ENCODE peak calls at places on chromosomes 6 and 20, in four cellular contexts. L is kidney epithelial cell, G is neural progenitor cell, V is foreskin fibroblast. E is an unnamed sample.

GRCh38 chr6:99334526-99335127 is 14.8 kb downstream of the FAXC start:
- DNase-seq in L (peak; percentile 25), V (peak; percentile 71), G (peak; percentile 66), E (peak; percentile 40)

GRCh38 chr6:27608916-27609883 is 136.3 kb upstream of the ZNF184 start:
- DNase-seq in V (peak; percentile 81), L (no peak), G (peak; percentile 78), E (no peak)

GRCh38 chr20:46584508-46584907 is 34.1 kb upstream of the OCSTAMP start:
- DNase-seq in V (no peak), G (no peak), L (no peak), E (no peak)

GRCh38 chr6:154638369-154638768 is 94.8 kb upstream of the SCAF8 start:
- DNase-seq in V (peak; percentile 40), L (peak; percentile 14), G (no peak), E (no peak)

GRCh38 chr20:45017859-45018258 is 51.5 kb downstream of the STK4 start:
- DNase-seq in L (no peak), V (no peak), G (no peak), E (no peak)

GRCh38 chr6:167898673-167899311 is 72.1 kb downstream of the AFDN start:
- DNase-seq in L (no peak), V (peak; percentile 52), G (peak; percentile 24), E (no peak)

GRCh38 chr20:62907377-62908317 is 18.7 kb downstream of the DIDO1 start:
- DNase-seq in V (peak; percentile 35), G (peak; percentile 63), L (no peak), E (no peak)

GRCh38 chr20:25038591-25039015 is 19.3 kb downstream of the ACSS1 start:
- DNase-seq in G (no peak), V (no peak), L (no peak), E (no peak)

GRCh38 chr6:90382760-90383159 is 86.1 kb upstream of the BACH2 start:
- DNase-seq in G (no peak), L (no peak), V (no peak), E (no peak)

GRCh38 chr20:44642203-44643153 is 9.0 kb downstream of the ADA start:
- DNase-seq in G (peak; percentile 29), V (peak; percentile 89), L (peak; percentile 70), E (peak; percentile 77)

GRCh38 chr6:151414641-151415260 is 23.4 kb upstream of the ZBTB2 start:
- DNase-seq in V (no peak), L (no peak), G (no peak), E (no peak)

GRCh38 chr6:155247618-155248017 is 16.2 kb upstream of the CLDN20 start:
- DNase-seq in G (no peak), L (no peak), V (peak; percentile 79), E (no peak)

GRCh38 chr20:22098451-22098850 is 393.0 kb downstream of the PAX1 start:
- DNase-seq in V (no peak), L (no peak), G (no peak), E (no peak)

GRCh38 chr6:56984374-56984773 is 29.5 kb downstream of the BEND6 start:
- DNase-seq in V (peak; percentile 12), G (no peak), L (no peak), E (no peak)

GRCh38 chr20:47021850-47022249 is 127.2 kb downstream of the EYA2 start:
- DNase-seq in V (no peak), G (no peak), L (no peak), E (no peak)

GRCh38 chr6:165676435-165677068 is 13.5 kb upstream of the PDE10A start:
- DNase-seq in V (no peak), L (no peak), G (no peak), E (no peak)

GRCh38 chr6:55046869-55047422 is 127.4 kb upstream of the HCRTR2 start:
- DNase-seq in L (no peak), V (no peak), G (no peak), E (no peak)

GRCh38 chr6:52664991-52665686 is 5.8 kb upstream of the TMEM14A start:
- DNase-seq in V (peak; percentile 51), L (no peak), G (no peak), E (no peak)

GRCh38 chr6:86010915-86011786 is 368.5 kb upstream of the SYNCRIP start:
- DNase-seq in G (no peak), V (no peak), L (no peak), E (no peak)

GRCh38 chr20:3857405-3857804 is 10.8 kb downstream of the MAVS start:
- DNase-seq in L (no peak), G (no peak), V (no peak), E (no peak)

GRCh38 chr6:37940074-37940847 is 120.7 kb downstream of the ZFAND3 start:
- DNase-seq in V (peak; percentile 56), G (no peak), L (no peak), E (peak; percentile 35)

GRCh38 chr6:46933751-46934150 is 12.0 kb upstream of the ADGRF5 start:
- DNase-seq in L (no peak), V (no peak), G (no peak), E (no peak)

GRCh38 chr6:8139451-8139850 is 37.1 kb upstream of the EEF1E1 start:
- DNase-seq in V (no peak), L (no peak), G (no peak), E (no peak)

GRCh38 chr6:158706369-158706982 is 56.6 kb downstream of the SYTL3 start:
- DNase-seq in L (no peak), V (peak; percentile 76), G (peak; percentile 46), E (no peak)

GRCh38 chr6:16596890-16597331 is 164.3 kb downstream of the ATXN1 start:
- DNase-seq in V (no peak), L (no peak), G (no peak), E (no peak)

GRCh38 chr6:100349366-100349765 is 115.4 kb downstream of the SIM1 start:
- DNase-seq in G (peak; percentile 53), L (no peak), V (no peak), E (no peak)

GRCh38 chr6:151044465-151045441 is 179.3 kb downstream of the MTHFD1L start:
- DNase-seq in V (peak; percentile 35), L (peak; percentile 96), G (peak; percentile 52), E (no peak)

GRCh38 chr6:63333440-63333839 is 13.7 kb upstream of the LGSN start:
- DNase-seq in V (no peak), L (no peak), G (no peak), E (no peak)

GRCh38 chr20:43926691-43927090 is 12.0 kb downstream of the TOX2 start:
- DNase-seq in G (no peak), L (no peak), V (no peak), E (no peak)

GRCh38 chr6:11706186-11706585 is 72.4 kb downstream of the ADTRP start:
- DNase-seq in V (no peak), G (no peak), L (no peak), E (no peak)

GRCh38 chr6:4553387-4553786 is 222.8 kb upstream of the CDYL start:
- DNase-seq in V (no peak), L (no peak), G (no peak), E (no peak)

GRCh38 chr20:63280929-63281545 is 8.4 kb downstream of the ARFGAP1 start:
- DNase-seq in V (peak; percentile 42), L (no peak), G (peak; percentile 63), E (no peak)

GRCh38 chr6:16105874-16106273 is 23.0 kb upstream of the MYLIP start:
- DNase-seq in L (no peak), V (peak; percentile 16), G (no peak), E (no peak)

GRCh38 chr6:163866192-163866591 is 451.7 kb downstream of the QKI start:
- DNase-seq in G (no peak), V (no peak), L (no peak), E (no peak)
- TF ChIP-seq CTCF in G (no peak), V (no peak), L (no peak), E (no peak)

DNA sequence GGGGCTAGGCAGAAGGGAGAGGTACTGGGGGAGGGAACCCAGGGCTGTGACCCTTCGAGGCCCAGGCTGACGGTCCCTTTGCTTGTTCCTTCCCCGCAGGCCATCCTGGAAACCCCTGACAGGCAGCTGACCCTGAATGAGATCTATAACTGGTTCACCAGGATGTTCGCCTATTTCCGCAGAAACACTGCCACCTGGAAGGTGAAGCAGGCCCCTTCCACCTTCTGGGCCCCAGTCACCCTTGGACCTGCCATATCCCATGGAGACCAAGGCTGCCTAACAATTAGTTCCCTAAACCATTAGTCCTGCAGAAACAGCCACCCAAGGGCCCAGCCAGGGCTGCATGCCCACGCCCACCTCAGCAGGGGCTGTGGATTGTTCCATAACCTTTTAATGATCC is 44.9 kb downstream of the FOXP4 start:
- DNase-seq in L (no peak), V (no peak), G (no peak), E (no peak)
- TF ChIP-seq CTCF in L (no peak), V (no peak), G (no peak), E (no peak)

GRCh38 chr6:18264338-18265098 is at the start of gene DEK:
- DNase-seq in V (peak; percentile 92), G (peak; percentile 95), L (no peak), E (peak; percentile 47)
- TF ChIP-seq CTCF in V (peak; percentile 33), G (peak; percentile 48), L (peak; percentile 47), E (peak; percentile 19)

GRCh38 chr20:23363257-23363649 is 1.3 kb downstream of the GZF1 start:
- DNase-seq in G (no peak), V (no peak), L (no peak), E (no peak)

GRCh38 chr20:23358923-23359572 is 2.9 kb upstream of the GZF1 start:
- DNase-seq in V (no peak), G (no peak), L (no peak), E (no peak)

GRCh38 chr20:23361108-23361650 is 803 bp upstream of the GZF1 start:
- DNase-seq in L (no peak), G (no peak), V (peak; percentile 35), E (no peak)

GRCh38 chr20:23362392-23363256 is 642 bp downstream of the GZF1 start:
- DNase-seq in L (no peak), G (peak; percentile 73), V (peak; percentile 60), E (no peak)

GRCh38 chr20:23361651-23362391 is at the start of gene GZF1:
- DNase-seq in G (peak; percentile 99), V (peak; percentile 100), L (peak; percentile 79), E (peak; percentile 86)
- TF ChIP-seq CTCF in G (no peak), V (no peak), L (no peak), E (no peak)

DNA sequence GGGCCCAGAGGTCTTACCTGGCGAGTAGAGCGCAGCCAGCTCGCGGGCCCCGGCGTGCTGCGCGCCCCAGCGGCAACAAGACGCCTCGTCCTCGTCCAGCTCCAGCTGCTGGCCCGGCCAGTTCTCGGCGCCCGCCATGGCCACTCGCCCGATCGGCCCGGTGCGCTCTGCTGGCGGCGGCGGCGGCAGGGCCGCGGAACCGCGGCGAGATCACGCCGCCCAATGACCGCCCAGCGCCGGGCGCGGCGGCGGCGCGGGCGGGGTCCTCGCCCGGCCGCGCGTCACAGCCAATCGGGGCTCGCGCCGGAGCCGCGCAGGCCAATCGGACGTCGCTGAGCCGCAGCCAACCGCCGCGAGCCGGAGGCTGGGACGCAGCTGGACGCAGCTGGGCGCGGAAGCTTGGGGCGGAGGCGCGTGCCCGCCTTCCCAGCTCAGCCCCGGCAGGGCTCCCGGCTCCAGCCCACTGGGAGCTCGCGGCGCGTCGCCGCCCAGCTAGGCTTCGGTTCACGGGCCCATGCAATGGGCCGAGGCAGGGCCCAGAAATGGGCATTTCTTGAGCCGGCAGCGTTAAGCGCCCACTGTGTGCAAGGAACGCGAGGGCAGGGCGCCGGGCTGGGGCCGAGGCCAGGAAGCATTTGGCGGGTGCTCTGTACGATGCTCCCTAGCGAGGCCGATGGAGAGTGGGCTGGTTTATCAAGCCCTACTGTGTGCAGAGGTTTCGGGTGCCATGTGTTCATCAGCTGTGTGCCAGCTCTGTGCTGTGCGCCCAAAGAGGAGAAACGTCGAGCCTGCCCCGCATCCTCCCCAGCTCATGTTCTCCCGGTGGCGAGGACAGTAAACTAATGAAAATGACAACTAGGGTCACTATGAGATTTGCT is at the start of gene PEDS1:
- DNase-seq in V (peak; percentile 98), L (peak; percentile 61), G (peak; percentile 97), E (peak; percentile 63)
- TF ChIP-seq CTCF in V (no peak), L (no peak), G (peak; percentile 17), E (no peak)

GRCh38 chr20:38731738-38732113 is 7.4 kb downstream of the SLC32A1 start:
- DNase-seq in L (no peak), V (no peak), G (no peak), E (no peak)
- TF ChIP-seq CTCF in L (no peak), V (no peak), G (no peak), E (no peak)